ENCODE peak calls at places on chromosomes 11 and 22, in nine cellular contexts. One of them, this sample, is unnamed.

GRCh38 chr11:107275632-107276031 is 182.0 kb downstream of the CWF19L2 start:
- DNase-seq in fibroblast of mammary gland: peak
- DNase-seq in adipocyte: no peak
- DNase-seq in T-cell: no peak
- DNase-seq in T-helper 2 cell: no peak
- DNase-seq in NB4: no peak
- DNase-seq in colonic mucosa: no peak
- DNase-seq in bronchial epithelial cell: peak
- DNase-seq in left ventricle myocardium inferior: no peak
- DNase-seq in this sample: no peak

GRCh38 chr11:122022646-122023045 is 93.4 kb downstream of the BLID start:
- DNase-seq in fibroblast of mammary gland: no peak
- DNase-seq in T-helper 2 cell: no peak
- DNase-seq in left ventricle myocardium inferior: no peak
- DNase-seq in colonic mucosa: no peak
- DNase-seq in NB4: no peak
- DNase-seq in T-cell: no peak
- DNase-seq in adipocyte: peak
- DNase-seq in bronchial epithelial cell: no peak
- DNase-seq in this sample: no peak

GRCh38 chr11:60056349-60056969 is at the start of gene MS4A3:
- DNase-seq in adipocyte: no peak
- DNase-seq in left ventricle myocardium inferior: no peak
- DNase-seq in bronchial epithelial cell: no peak
- DNase-seq in fibroblast of mammary gland: no peak
- DNase-seq in NB4: peak
- DNase-seq in T-cell: no peak
- DNase-seq in colonic mucosa: no peak
- DNase-seq in T-helper 2 cell: no peak
- DNase-seq in this sample: no peak

GRCh38 chr11:1047576-1048156 is 11.1 kb upstream of the MUC6 start:
- DNase-seq in colonic mucosa: no peak
- DNase-seq in fibroblast of mammary gland: no peak
- DNase-seq in adipocyte: no peak
- DNase-seq in T-cell: no peak
- DNase-seq in NB4: no peak
- DNase-seq in T-helper 2 cell: peak
- DNase-seq in bronchial epithelial cell: no peak
- DNase-seq in left ventricle myocardium inferior: no peak
- DNase-seq in this sample: peak

GRCh38 chr11:89136606-89137005 is 41.1 kb upstream of the TYR start:
- DNase-seq in colonic mucosa: no peak
- DNase-seq in NB4: no peak
- DNase-seq in T-cell: no peak
- DNase-seq in T-helper 2 cell: no peak
- DNase-seq in left ventricle myocardium inferior: no peak
- DNase-seq in adipocyte: no peak
- DNase-seq in fibroblast of mammary gland: no peak
- DNase-seq in bronchial epithelial cell: no peak
- DNase-seq in this sample: no peak

GRCh38 chr11:94457118-94458029 is 36.3 kb downstream of the MRE11 start:
- DNase-seq in left ventricle myocardium inferior: no peak
- DNase-seq in T-helper 2 cell: no peak
- DNase-seq in adipocyte: no peak
- DNase-seq in NB4: no peak
- DNase-seq in fibroblast of mammary gland: peak
- DNase-seq in T-cell: no peak
- DNase-seq in colonic mucosa: no peak
- DNase-seq in bronchial epithelial cell: peak
- DNase-seq in this sample: no peak

GRCh38 chr11:76276046-76276772 is 69.9 kb upstream of the WNT11 start:
- DNase-seq in left ventricle myocardium inferior: no peak
- DNase-seq in T-cell: no peak
- DNase-seq in colonic mucosa: no peak
- DNase-seq in fibroblast of mammary gland: no peak
- DNase-seq in T-helper 2 cell: no peak
- DNase-seq in bronchial epithelial cell: no peak
- DNase-seq in NB4: peak
- DNase-seq in adipocyte: no peak
- DNase-seq in this sample: no peak

GRCh38 chr11:1964348-1964747 is 17.2 kb downstream of the MRPL23 start:
- DNase-seq in bronchial epithelial cell: no peak
- DNase-seq in T-cell: no peak
- DNase-seq in colonic mucosa: no peak
- DNase-seq in adipocyte: no peak
- DNase-seq in fibroblast of mammary gland: no peak
- DNase-seq in left ventricle myocardium inferior: no peak
- DNase-seq in T-helper 2 cell: no peak
- DNase-seq in NB4: no peak
- DNase-seq in this sample: no peak

GRCh38 chr11:36365937-36366336 is 69.8 kb downstream of the PRR5L start:
- DNase-seq in bronchial epithelial cell: no peak
- DNase-seq in T-helper 2 cell: no peak
- DNase-seq in left ventricle myocardium inferior: no peak
- DNase-seq in adipocyte: no peak
- DNase-seq in T-cell: no peak
- DNase-seq in fibroblast of mammary gland: no peak
- DNase-seq in colonic mucosa: no peak
- DNase-seq in NB4: peak
- DNase-seq in this sample: no peak

GRCh38 chr11:67022961-67023956 is at the start of gene SYT12:
- DNase-seq in NB4: peak
- DNase-seq in left ventricle myocardium inferior: no peak
- DNase-seq in T-helper 2 cell: no peak
- DNase-seq in colonic mucosa: no peak
- DNase-seq in fibroblast of mammary gland: no peak
- DNase-seq in adipocyte: peak
- DNase-seq in bronchial epithelial cell: no peak
- DNase-seq in T-cell: no peak
- DNase-seq in this sample: no peak

GRCh38 chr22:39643311-39644083 is 72.9 kb downstream of the CACNA1I start:
- DNase-seq in adipocyte: no peak
- DNase-seq in left ventricle myocardium inferior: no peak
- DNase-seq in bronchial epithelial cell: no peak
- DNase-seq in fibroblast of mammary gland: peak
- DNase-seq in colonic mucosa: no peak
- DNase-seq in T-cell: no peak
- DNase-seq in T-helper 2 cell: no peak
- DNase-seq in NB4: no peak
- DNase-seq in this sample: no peak

GRCh38 chr22:38657248-38657909 is 941 bp downstream of the CBY1 start:
- DNase-seq in T-helper 2 cell: no peak
- DNase-seq in T-cell: peak
- DNase-seq in colonic mucosa: peak
- DNase-seq in left ventricle myocardium inferior: no peak
- DNase-seq in bronchial epithelial cell: peak
- DNase-seq in fibroblast of mammary gland: peak
- DNase-seq in adipocyte: peak
- DNase-seq in NB4: peak
- DNase-seq in this sample: peak

GRCh38 chr22:48574776-48575566 is 1252.7 kb downstream of the BRD1 start:
- DNase-seq in colonic mucosa: peak
- DNase-seq in bronchial epithelial cell: no peak
- DNase-seq in adipocyte: peak
- DNase-seq in T-helper 2 cell: no peak
- DNase-seq in NB4: no peak
- DNase-seq in left ventricle myocardium inferior: no peak
- DNase-seq in fibroblast of mammary gland: no peak
- DNase-seq in T-cell: no peak
- DNase-seq in this sample: no peak

GRCh38 chr22:40178417-40179409 is 988 bp downstream of the TNRC6B start:
- DNase-seq in left ventricle myocardium inferior: peak
- DNase-seq in bronchial epithelial cell: peak
- DNase-seq in colonic mucosa: peak
- DNase-seq in adipocyte: peak
- DNase-seq in fibroblast of mammary gland: peak
- DNase-seq in NB4: peak
- DNase-seq in T-cell: peak
- DNase-seq in T-helper 2 cell: no peak
- DNase-seq in this sample: no peak

GRCh38 chr11:129192150-129192549 is at the start of gene ARHGAP32:
- DNase-seq in left ventricle myocardium inferior: no peak
- DNase-seq in adipocyte: no peak
- DNase-seq in fibroblast of mammary gland: no peak
- DNase-seq in colonic mucosa: peak
- DNase-seq in bronchial epithelial cell: peak
- DNase-seq in NB4: no peak
- DNase-seq in T-helper 2 cell: no peak
- DNase-seq in T-cell: no peak
- DNase-seq in this sample: peak

GRCh38 chr11:93736129-93736528 is 5.2 kb downstream of the TAF1D start:
- DNase-seq in bronchial epithelial cell: peak
- DNase-seq in colonic mucosa: no peak
- DNase-seq in fibroblast of mammary gland: no peak
- DNase-seq in NB4: no peak
- DNase-seq in T-cell: no peak
- DNase-seq in left ventricle myocardium inferior: no peak
- DNase-seq in adipocyte: peak
- DNase-seq in T-helper 2 cell: no peak
- DNase-seq in this sample: no peak

GRCh38 chr11:127056338-127056971 is 55.9 kb upstream of the KIRREL3 start:
- DNase-seq in T-cell: no peak
- DNase-seq in bronchial epithelial cell: no peak
- DNase-seq in fibroblast of mammary gland: no peak
- DNase-seq in adipocyte: no peak
- DNase-seq in colonic mucosa: peak
- DNase-seq in left ventricle myocardium inferior: no peak
- DNase-seq in T-helper 2 cell: no peak
- DNase-seq in NB4: peak
- DNase-seq in this sample: no peak

GRCh38 chr11:47905358-47906059 is 57.4 kb upstream of the NUP160 start:
- DNase-seq in T-helper 2 cell: no peak
- DNase-seq in bronchial epithelial cell: peak
- DNase-seq in adipocyte: no peak
- DNase-seq in fibroblast of mammary gland: no peak
- DNase-seq in T-cell: no peak
- DNase-seq in left ventricle myocardium inferior: no peak
- DNase-seq in NB4: peak
- DNase-seq in colonic mucosa: no peak
- DNase-seq in this sample: no peak

GRCh38 chr11:88175707-88176066 is 444 bp upstream of the RAB38 start:
- DNase-seq in bronchial epithelial cell: no peak
- DNase-seq in T-helper 2 cell: no peak
- DNase-seq in adipocyte: no peak
- DNase-seq in NB4: no peak
- DNase-seq in fibroblast of mammary gland: no peak
- DNase-seq in left ventricle myocardium inferior: no peak
- DNase-seq in T-cell: no peak
- DNase-seq in colonic mucosa: no peak
- DNase-seq in this sample: no peak

GRCh38 chr11:78310500-78310909 is 107.1 kb downstream of the GAB2 start:
- DNase-seq in colonic mucosa: peak
- DNase-seq in adipocyte: no peak
- DNase-seq in bronchial epithelial cell: no peak
- DNase-seq in NB4: no peak
- DNase-seq in left ventricle myocardium inferior: peak
- DNase-seq in fibroblast of mammary gland: peak
- DNase-seq in T-helper 2 cell: no peak
- DNase-seq in T-cell: no peak
- DNase-seq in this sample: no peak

GRCh38 chr11:62854825-62855570 is 15.6 kb upstream of the WDR74 start:
- DNase-seq in left ventricle myocardium inferior: no peak
- DNase-seq in colonic mucosa: peak
- DNase-seq in NB4: peak
- DNase-seq in T-helper 2 cell: no peak
- DNase-seq in bronchial epithelial cell: no peak
- DNase-seq in T-cell: no peak
- DNase-seq in fibroblast of mammary gland: peak
- DNase-seq in adipocyte: peak
- DNase-seq in this sample: no peak

GRCh38 chr11:131248588-131248987 is 121.8 kb upstream of the NTM start:
- DNase-seq in T-cell: no peak
- DNase-seq in left ventricle myocardium inferior: no peak
- DNase-seq in colonic mucosa: no peak
- DNase-seq in adipocyte: no peak
- DNase-seq in T-helper 2 cell: no peak
- DNase-seq in bronchial epithelial cell: no peak
- DNase-seq in NB4: no peak
- DNase-seq in fibroblast of mammary gland: peak
- DNase-seq in this sample: no peak

GRCh38 chr11:64317325-64317960 is at the start of gene TRMT112:
- DNase-seq in T-cell: peak
- DNase-seq in left ventricle myocardium inferior: peak
- DNase-seq in adipocyte: peak
- DNase-seq in colonic mucosa: peak
- DNase-seq in fibroblast of mammary gland: peak
- DNase-seq in NB4: peak
- DNase-seq in T-helper 2 cell: peak
- DNase-seq in bronchial epithelial cell: peak
- DNase-seq in this sample: peak

GRCh38 chr11:5992604-5993251 is 5.9 kb upstream of the OR52L1 start:
- DNase-seq in NB4: peak
- DNase-seq in adipocyte: peak
- DNase-seq in colonic mucosa: no peak
- DNase-seq in T-cell: no peak
- DNase-seq in left ventricle myocardium inferior: no peak
- DNase-seq in fibroblast of mammary gland: peak
- DNase-seq in T-helper 2 cell: no peak
- DNase-seq in bronchial epithelial cell: peak
- DNase-seq in this sample: no peak

GRCh38 chr11:95556342-95557151 is 233.0 kb downstream of the FAM76B start:
- DNase-seq in colonic mucosa: no peak
- DNase-seq in bronchial epithelial cell: no peak
- DNase-seq in left ventricle myocardium inferior: no peak
- DNase-seq in fibroblast of mammary gland: peak
- DNase-seq in adipocyte: peak
- DNase-seq in T-cell: no peak
- DNase-seq in NB4: no peak
- DNase-seq in T-helper 2 cell: no peak
- DNase-seq in this sample: no peak

GRCh38 chr22:37397246-37397645 is 30.0 kb downstream of the ELFN2 start:
- DNase-seq in adipocyte: no peak
- DNase-seq in fibroblast of mammary gland: no peak
- DNase-seq in left ventricle myocardium inferior: no peak
- DNase-seq in bronchial epithelial cell: no peak
- DNase-seq in NB4: no peak
- DNase-seq in colonic mucosa: no peak
- DNase-seq in T-cell: no peak
- DNase-seq in T-helper 2 cell: no peak
- DNase-seq in this sample: no peak

GRCh38 chr11:132099692-132100091 is 729.3 kb downstream of the NTM start:
- DNase-seq in fibroblast of mammary gland: peak
- DNase-seq in NB4: peak
- DNase-seq in left ventricle myocardium inferior: peak
- DNase-seq in colonic mucosa: no peak
- DNase-seq in bronchial epithelial cell: no peak
- DNase-seq in T-cell: no peak
- DNase-seq in T-helper 2 cell: no peak
- DNase-seq in adipocyte: no peak
- DNase-seq in this sample: no peak

GRCh38 chr11:110907629-110908028 is 195.4 kb upstream of the ARHGAP20 start:
- DNase-seq in NB4: peak
- DNase-seq in T-cell: no peak
- DNase-seq in T-helper 2 cell: no peak
- DNase-seq in left ventricle myocardium inferior: no peak
- DNase-seq in colonic mucosa: peak
- DNase-seq in bronchial epithelial cell: peak
- DNase-seq in adipocyte: peak
- DNase-seq in fibroblast of mammary gland: peak
- DNase-seq in this sample: no peak

GRCh38 chr11:64609436-64610047 is 18.5 kb downstream of the SLC22A12 start:
- DNase-seq in adipocyte: no peak
- DNase-seq in T-helper 2 cell: no peak
- DNase-seq in NB4: peak
- DNase-seq in T-cell: no peak
- DNase-seq in fibroblast of mammary gland: peak
- DNase-seq in left ventricle myocardium inferior: no peak
- DNase-seq in colonic mucosa: no peak
- DNase-seq in bronchial epithelial cell: no peak
- DNase-seq in this sample: no peak

GRCh38 chr11:43923327-43924111 is 18.9 kb upstream of the C11orf96 start:
- DNase-seq in T-helper 2 cell: no peak
- DNase-seq in NB4: no peak
- DNase-seq in colonic mucosa: no peak
- DNase-seq in T-cell: no peak
- DNase-seq in bronchial epithelial cell: peak
- DNase-seq in adipocyte: peak
- DNase-seq in fibroblast of mammary gland: peak
- DNase-seq in left ventricle myocardium inferior: peak
- DNase-seq in this sample: no peak

GRCh38 chr11:74449369-74449931 is 17.9 kb downstream of the KCNE3 start:
- DNase-seq in bronchial epithelial cell: peak
- DNase-seq in NB4: peak
- DNase-seq in T-helper 2 cell: no peak
- DNase-seq in fibroblast of mammary gland: peak
- DNase-seq in adipocyte: peak
- DNase-seq in colonic mucosa: peak
- DNase-seq in T-cell: peak
- DNase-seq in left ventricle myocardium inferior: no peak
- DNase-seq in this sample: no peak